ENCODE peak calls at places on chromosomes 3 and 15, in five cellular contexts. W, O, Y, K and X are unnamed samples.

GRCh38 chr3:133466531-133467386 is 66.9 kb downstream of the BFSP2 start:
- DNase-seq in K (no peak), Y (no peak), W (peak), O (no peak), X (no peak)

GRCh38 chr3:49273825-49274532 is 3.1 kb downstream of the C3orf62 start:
- DNase-seq in K (no peak), Y (no peak), W (no peak), O (no peak), X (no peak)

GRCh38 chr3:171189394-171189793 is 162.9 kb upstream of the SLC2A2 start:
- DNase-seq in W (no peak), K (no peak), O (no peak), Y (no peak), X (no peak)

GRCh38 chr3:184715943-184716651 is 4.2 kb upstream of the MAGEF1 start:
- DNase-seq in K (no peak), Y (no peak), W (no peak), O (no peak), X (no peak)

GRCh38 chr3:60948488-60948887 is 302.8 kb downstream of the FHIT start:
- DNase-seq in W (no peak), O (no peak), Y (no peak), K (no peak), X (no peak)

GRCh38 chr3:56131976-56132590 is 336.2 kb downstream of the ERC2 start:
- DNase-seq in Y (no peak), W (peak), O (no peak), K (no peak), X (peak)

GRCh38 chr3:50121416-50122032 is 32.8 kb downstream of the RBM5 start:
- DNase-seq in W (peak), Y (peak), O (peak), K (peak), X (peak)

GRCh38 chr15:78360426-78360825 is 20.3 kb downstream of the CRABP1 start:
- DNase-seq in O (no peak), Y (peak), W (no peak), K (no peak), X (peak)

GRCh38 chr3:32437898-32438297 is 46.2 kb downstream of the CMTM7 start:
- DNase-seq in O (no peak), W (no peak), Y (no peak), K (peak), X (no peak)

GRCh38 chr3:142888484-142889262 is at the start of gene PCOLCE2:
- DNase-seq in O (peak), K (no peak), Y (peak), W (peak), X (no peak)

GRCh38 chr3:62696011-62696410 is 179.2 kb downstream of the CADPS start:
- DNase-seq in O (no peak), Y (no peak), W (no peak), K (no peak), X (no peak)

GRCh38 chr15:51227967-51228783 is 110.2 kb downstream of the CYP19A1 start:
- DNase-seq in O (no peak), Y (peak), K (no peak), W (no peak), X (peak)

GRCh38 chr15:51348688-51349087 is 7.2 kb downstream of the GLDN start:
- DNase-seq in K (no peak), Y (no peak), W (no peak), O (no peak), X (no peak)

GRCh38 chr15:73691398-73691797 is 7.2 kb downstream of the CD276 start:
- DNase-seq in W (peak), O (peak), K (peak), Y (peak), X (peak)

GRCh38 chr3:115239717-115240116 is 92.6 kb upstream of the ZBTB20 start:
- DNase-seq in W (peak), O (no peak), K (no peak), Y (peak), X (peak)

GRCh38 chr3:23923786-23924185 is 6.9 kb downstream of the RPL15 start:
- DNase-seq in K (no peak), Y (no peak), O (no peak), W (no peak), X (peak)

GRCh38 chr3:58210761-58211477 is at the start of gene DNASE1L3:
- DNase-seq in O (no peak), K (no peak), Y (no peak), W (no peak), X (no peak)

GRCh38 chr3:141379250-141379872 is 11.1 kb downstream of the ZBTB38 start:
- DNase-seq in O (no peak), W (no peak), Y (no peak), K (no peak), X (no peak)

GRCh38 chr3:186261638-186262037 is 100.4 kb downstream of the DGKG start:
- DNase-seq in W (no peak), K (no peak), Y (no peak), O (no peak), X (no peak)
- TF ChIP-seq CTCF in W (peak), K (no peak), Y (peak), O (no peak), X (no peak)

DNA sequence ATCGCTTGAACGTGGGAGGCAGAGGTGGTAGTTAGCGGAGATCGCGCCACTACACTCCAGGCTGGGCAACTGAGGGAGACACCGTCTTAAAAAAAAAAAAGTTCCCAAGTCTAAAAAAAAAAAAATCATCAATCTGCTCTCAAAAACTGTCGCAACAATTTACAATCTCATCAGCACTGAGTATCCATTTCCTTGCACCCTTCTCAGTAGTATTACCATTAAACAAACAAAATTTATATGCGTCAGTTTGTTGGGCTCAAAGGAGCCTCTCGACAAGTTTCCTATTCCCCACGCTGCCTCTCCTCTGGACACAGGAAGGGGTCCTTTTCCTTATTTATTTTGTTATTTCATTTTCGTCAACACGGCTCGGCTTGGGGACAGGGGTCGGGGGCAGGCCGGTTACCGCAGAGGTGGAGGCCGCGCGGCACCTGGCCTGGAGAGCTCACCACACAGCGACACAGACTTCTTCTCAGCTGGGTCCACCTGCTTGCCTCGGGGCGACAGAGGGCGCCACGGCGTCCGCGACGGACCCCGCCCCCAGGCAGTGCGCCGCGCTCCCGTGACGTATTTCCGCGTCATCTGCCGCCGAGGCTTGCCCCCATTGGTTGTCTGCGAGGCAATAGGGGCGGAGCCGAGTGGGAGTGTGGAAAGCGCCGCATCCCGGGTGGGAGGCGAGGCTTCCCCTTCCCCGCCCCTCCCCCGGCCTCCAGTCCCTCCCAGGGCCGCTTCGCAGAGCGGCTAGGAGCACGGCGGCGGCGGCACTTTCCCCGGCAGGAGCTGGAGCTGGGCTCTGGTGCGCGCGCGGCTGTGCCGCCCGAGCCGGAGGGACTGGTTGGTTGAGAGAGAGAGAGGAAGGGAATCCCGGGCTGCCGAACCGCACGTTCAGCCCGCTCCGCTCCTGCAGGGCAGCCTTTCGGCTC is at the start of gene MAP2K1:
- DNase-seq in K (peak), O (peak), Y (peak), W (peak), X (peak)
- TF ChIP-seq CTCF in K (peak), O (peak), Y (peak), W (peak), X (peak)

DNA sequence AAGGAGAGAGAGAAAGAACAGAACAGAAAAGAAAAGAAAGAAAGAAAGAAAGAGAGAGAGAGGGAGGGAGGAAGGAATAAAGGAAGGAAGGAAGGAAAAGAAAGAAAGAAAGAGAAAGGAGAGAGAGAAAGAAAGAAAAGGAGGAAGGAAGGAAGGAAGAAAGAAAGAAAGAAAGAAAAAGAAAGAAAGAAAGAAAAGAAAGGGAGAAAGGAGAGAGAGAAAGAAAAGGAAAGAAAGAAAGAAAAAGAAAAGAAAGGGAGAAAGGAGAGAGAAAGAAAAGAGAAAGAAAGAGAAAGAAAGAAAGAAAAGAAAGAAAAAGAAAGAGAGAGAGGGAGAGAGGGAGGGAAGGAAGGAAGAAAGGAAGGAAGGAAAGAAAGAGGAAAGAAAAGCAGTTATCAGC is 108.8 kb downstream of the ARPP21 start:
- DNase-seq in Y (no peak), W (no peak), O (no peak), K (no peak), X (no peak)
- TF ChIP-seq CTCF in Y (no peak), W (no peak), O (no peak), K (no peak), X (no peak)

DNA sequence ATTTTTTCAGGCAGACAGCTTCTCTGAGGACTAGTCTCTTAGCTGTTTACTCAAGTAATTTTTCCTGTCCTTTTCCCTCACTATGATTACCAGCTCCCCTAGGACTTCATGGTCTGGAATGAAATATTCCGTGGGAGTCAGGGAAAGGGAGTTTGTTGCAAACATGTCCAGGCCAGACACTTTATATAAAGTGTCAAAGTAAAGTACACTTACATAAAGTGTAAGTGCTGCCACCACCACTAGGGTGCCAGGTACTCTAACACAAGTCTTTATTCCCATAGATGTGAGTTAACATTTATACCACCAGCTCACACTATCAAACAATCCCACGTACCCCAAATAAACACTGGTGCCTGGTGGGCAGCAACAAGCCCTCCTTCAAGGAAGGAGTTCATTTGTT is 179.8 kb downstream of the SNRPN start:
- DNase-seq in W (no peak), Y (no peak), K (no peak), O (no peak), X (no peak)
- TF ChIP-seq CTCF in W (no peak), Y (peak), K (no peak), O (no peak), X (no peak)

GRCh38 chr3:109480014-109480413 is 142.7 kb upstream of the DPPA4 start:
- DNase-seq in O (no peak), Y (no peak), K (no peak), W (no peak), X (no peak)
- TF ChIP-seq CTCF in O (no peak), Y (no peak), K (no peak), W (no peak), X (no peak)